ENCODE peak calls at places on chromosomes 12 and 14, in eight cellular contexts. One of them, this sample, is unnamed. For H3K4me1 and H3K36me3, the result is how much of the 10 kb centered on the place peaks cover.

GRCh38 chr12:75964150-75964549 is 67.4 kb downstream of the PHLDA1 start:
- DNase-seq in testis: peak
- DNase-seq in pancreas: no peak
- DNase-seq in mesenchymal stem cell: no peak
- DNase-seq in BE2C: no peak
- DNase-seq in psoas muscle: no peak
- DNase-seq in mesendoderm: no peak
- DNase-seq in effector memory CD4-positive, alpha-beta T cell: no peak
- DNase-seq in this sample: peak

GRCh38 chr12:48379784-48380183 is 29.1 kb upstream of the ZNF641 start:
- DNase-seq in testis: no peak
- DNase-seq in pancreas: no peak
- DNase-seq in mesenchymal stem cell: no peak
- DNase-seq in BE2C: no peak
- DNase-seq in psoas muscle: no peak
- DNase-seq in mesendoderm: no peak
- DNase-seq in effector memory CD4-positive, alpha-beta T cell: no peak
- DNase-seq in this sample: no peak

GRCh38 chr12:38771871-38772270 is 133.5 kb downstream of the CPNE8 start:
- DNase-seq in testis: no peak
- DNase-seq in pancreas: no peak
- DNase-seq in mesenchymal stem cell: peak
- DNase-seq in BE2C: no peak
- DNase-seq in psoas muscle: no peak
- DNase-seq in mesendoderm: no peak
- DNase-seq in effector memory CD4-positive, alpha-beta T cell: no peak
- DNase-seq in this sample: no peak

GRCh38 chr12:50533971-50534370 is 29.2 kb downstream of the DIP2B start:
- DNase-seq in testis: no peak
- DNase-seq in pancreas: no peak
- DNase-seq in mesenchymal stem cell: peak
- DNase-seq in BE2C: no peak
- DNase-seq in psoas muscle: no peak
- DNase-seq in mesendoderm: no peak
- DNase-seq in effector memory CD4-positive, alpha-beta T cell: no peak
- DNase-seq in this sample: no peak

GRCh38 chr14:92680781-92681650 is 67.4 kb downstream of the LGMN start:
- DNase-seq in testis: peak
- DNase-seq in pancreas: peak
- DNase-seq in mesenchymal stem cell: peak
- DNase-seq in BE2C: peak
- DNase-seq in psoas muscle: peak
- DNase-seq in mesendoderm: peak
- DNase-seq in effector memory CD4-positive, alpha-beta T cell: peak
- DNase-seq in this sample: peak

GRCh38 chr14:104320611-104321086 is 182.3 kb downstream of the KIF26A start:
- DNase-seq in testis: no peak
- DNase-seq in pancreas: no peak
- DNase-seq in mesenchymal stem cell: no peak
- DNase-seq in BE2C: no peak
- DNase-seq in psoas muscle: no peak
- DNase-seq in mesendoderm: no peak
- DNase-seq in effector memory CD4-positive, alpha-beta T cell: no peak
- DNase-seq in this sample: peak

GRCh38 chr14:104244221-104245011 is 106.0 kb downstream of the KIF26A start:
- DNase-seq in testis: no peak
- DNase-seq in pancreas: no peak
- DNase-seq in mesenchymal stem cell: no peak
- DNase-seq in BE2C: no peak
- DNase-seq in psoas muscle: no peak
- DNase-seq in mesendoderm: no peak
- DNase-seq in effector memory CD4-positive, alpha-beta T cell: no peak
- DNase-seq in this sample: no peak

GRCh38 chr12:118790578-118790977 is 190.8 kb upstream of the SRRM4 start:
- DNase-seq in testis: no peak
- DNase-seq in pancreas: no peak
- DNase-seq in mesenchymal stem cell: no peak
- DNase-seq in BE2C: no peak
- DNase-seq in psoas muscle: no peak
- DNase-seq in mesendoderm: no peak
- DNase-seq in effector memory CD4-positive, alpha-beta T cell: no peak
- DNase-seq in this sample: no peak

GRCh38 chr14:103861413-103862392 is 14.3 kb upstream of the PPP1R13B start:
- DNase-seq in testis: peak
- DNase-seq in pancreas: peak
- DNase-seq in mesenchymal stem cell: no peak
- DNase-seq in BE2C: no peak
- DNase-seq in psoas muscle: no peak
- DNase-seq in mesendoderm: no peak
- DNase-seq in effector memory CD4-positive, alpha-beta T cell: no peak
- DNase-seq in this sample: peak

GRCh38 chr12:110670161-110670701 is 18.7 kb downstream of the HVCN1 start:
- DNase-seq in testis: no peak
- DNase-seq in pancreas: no peak
- DNase-seq in mesenchymal stem cell: no peak
- DNase-seq in BE2C: no peak
- DNase-seq in psoas muscle: no peak
- DNase-seq in mesendoderm: no peak
- DNase-seq in effector memory CD4-positive, alpha-beta T cell: no peak
- DNase-seq in this sample: no peak

GRCh38 chr12:110669193-110669502 is 19.8 kb downstream of the HVCN1 start:
- DNase-seq in testis: no peak
- DNase-seq in pancreas: no peak
- DNase-seq in mesenchymal stem cell: no peak
- DNase-seq in BE2C: no peak
- DNase-seq in psoas muscle: no peak
- DNase-seq in mesendoderm: no peak
- DNase-seq in effector memory CD4-positive, alpha-beta T cell: no peak
- DNase-seq in this sample: no peak

GRCh38 chr12:110666892-110667291 is 22.0 kb downstream of the HVCN1 start:
- DNase-seq in testis: no peak
- DNase-seq in pancreas: no peak
- DNase-seq in mesenchymal stem cell: no peak
- DNase-seq in BE2C: no peak
- DNase-seq in psoas muscle: no peak
- DNase-seq in mesendoderm: no peak
- DNase-seq in effector memory CD4-positive, alpha-beta T cell: no peak
- DNase-seq in this sample: no peak

GRCh38 chr12:110668480-110669192 is 20.3 kb downstream of the HVCN1 start:
- DNase-seq in testis: no peak
- DNase-seq in pancreas: no peak
- DNase-seq in mesenchymal stem cell: no peak
- DNase-seq in BE2C: no peak
- DNase-seq in psoas muscle: no peak
- DNase-seq in mesendoderm: no peak
- DNase-seq in effector memory CD4-positive, alpha-beta T cell: no peak
- DNase-seq in this sample: no peak

DNA sequence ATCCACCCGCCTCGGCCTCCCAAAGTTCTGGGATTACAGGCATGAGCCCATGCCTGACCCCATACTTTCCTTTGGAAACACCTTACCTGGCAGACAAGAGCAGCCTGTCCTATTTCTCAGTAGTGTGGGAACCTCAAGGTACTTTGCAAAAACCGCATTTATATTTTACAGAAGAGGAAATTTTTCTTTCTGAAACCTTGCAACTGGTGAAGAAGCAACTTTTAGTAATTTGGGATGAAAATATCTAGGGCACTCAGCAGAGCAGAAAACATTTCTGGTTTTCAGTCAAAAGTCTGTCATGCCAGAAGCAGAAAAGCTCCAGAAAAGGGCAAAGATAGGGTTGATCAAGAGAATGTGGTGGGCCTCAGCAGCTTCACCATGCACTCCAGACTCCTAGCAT is 21.2 kb downstream of the HVCN1 start:
- DNase-seq in testis: no peak
- DNase-seq in pancreas: no peak
- DNase-seq in mesenchymal stem cell: no peak
- DNase-seq in BE2C: no peak
- DNase-seq in psoas muscle: no peak
- DNase-seq in mesendoderm: no peak
- DNase-seq in effector memory CD4-positive, alpha-beta T cell: no peak
- DNase-seq in this sample: no peak
- H3K4me1 ChIP-seq in testis: under half
- H3K4me1 ChIP-seq in pancreas: under half
- H3K4me1 ChIP-seq in mesenchymal stem cell: under half
- H3K4me1 ChIP-seq in BE2C: under half
- H3K4me1 ChIP-seq in psoas muscle: under half
- H3K4me1 ChIP-seq in mesendoderm: under half
- H3K4me1 ChIP-seq in effector memory CD4-positive, alpha-beta T cell: under half
- H3K4me1 ChIP-seq in this sample: under half

DNA sequence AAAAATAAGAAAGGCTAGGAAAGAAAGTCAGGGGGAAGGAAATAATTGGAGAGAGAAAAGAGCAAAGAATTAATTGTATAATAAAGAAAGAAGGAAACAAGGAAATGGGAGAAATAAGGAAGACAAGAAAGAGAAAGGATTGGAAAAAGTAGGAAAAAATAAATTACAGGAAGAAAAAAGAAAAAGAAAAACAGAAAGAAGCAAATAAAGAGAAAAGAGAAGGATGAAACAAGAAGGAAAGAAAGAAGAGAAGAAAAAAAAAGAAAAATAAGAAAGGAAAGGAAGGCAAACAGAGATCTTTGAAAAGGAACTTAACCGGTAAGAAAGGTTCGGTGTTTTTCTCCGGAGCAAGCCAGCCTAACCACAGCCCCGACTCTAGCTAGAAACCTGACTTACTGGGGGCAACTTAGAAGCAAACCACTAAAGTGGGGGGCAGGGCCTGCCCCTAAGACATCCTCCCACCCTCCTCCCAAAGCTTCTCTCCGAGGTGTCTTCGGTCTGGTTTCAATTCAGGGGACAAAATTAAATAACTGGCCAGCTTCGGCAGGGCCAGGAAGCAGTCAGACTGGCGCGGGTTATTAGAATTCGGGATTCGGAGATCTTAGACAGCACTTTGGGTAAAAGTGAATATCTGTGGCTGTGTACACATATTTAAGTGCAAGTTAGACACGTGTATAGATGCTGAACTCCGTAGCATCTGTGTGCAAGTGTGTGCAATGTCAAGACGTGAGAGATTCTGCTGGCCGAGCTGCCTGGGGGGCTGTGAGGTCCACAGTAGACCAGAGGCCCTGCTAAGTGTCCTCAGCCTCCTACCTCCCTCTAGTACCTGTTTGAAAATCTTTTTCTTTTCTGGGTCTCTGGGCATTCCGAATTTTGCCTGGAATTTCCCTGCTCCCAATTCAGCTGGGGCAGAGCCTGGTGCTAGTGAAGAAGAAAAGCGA is 4.2 kb upstream of the HOXC10 start:
- DNase-seq in testis: no peak
- DNase-seq in pancreas: no peak
- DNase-seq in mesenchymal stem cell: no peak
- DNase-seq in BE2C: no peak
- DNase-seq in psoas muscle: no peak
- DNase-seq in mesendoderm: no peak
- DNase-seq in effector memory CD4-positive, alpha-beta T cell: no peak
- DNase-seq in this sample: no peak
- H3K4me3 ChIP-seq in testis: no peak
- H3K4me3 ChIP-seq in pancreas: no peak
- H3K4me3 ChIP-seq in mesenchymal stem cell: peak
- H3K4me3 ChIP-seq in BE2C: no peak
- H3K4me3 ChIP-seq in psoas muscle: peak
- H3K4me3 ChIP-seq in mesendoderm: no peak
- H3K4me3 ChIP-seq in effector memory CD4-positive, alpha-beta T cell: no peak
- H3K4me3 ChIP-seq in this sample: no peak

DNA sequence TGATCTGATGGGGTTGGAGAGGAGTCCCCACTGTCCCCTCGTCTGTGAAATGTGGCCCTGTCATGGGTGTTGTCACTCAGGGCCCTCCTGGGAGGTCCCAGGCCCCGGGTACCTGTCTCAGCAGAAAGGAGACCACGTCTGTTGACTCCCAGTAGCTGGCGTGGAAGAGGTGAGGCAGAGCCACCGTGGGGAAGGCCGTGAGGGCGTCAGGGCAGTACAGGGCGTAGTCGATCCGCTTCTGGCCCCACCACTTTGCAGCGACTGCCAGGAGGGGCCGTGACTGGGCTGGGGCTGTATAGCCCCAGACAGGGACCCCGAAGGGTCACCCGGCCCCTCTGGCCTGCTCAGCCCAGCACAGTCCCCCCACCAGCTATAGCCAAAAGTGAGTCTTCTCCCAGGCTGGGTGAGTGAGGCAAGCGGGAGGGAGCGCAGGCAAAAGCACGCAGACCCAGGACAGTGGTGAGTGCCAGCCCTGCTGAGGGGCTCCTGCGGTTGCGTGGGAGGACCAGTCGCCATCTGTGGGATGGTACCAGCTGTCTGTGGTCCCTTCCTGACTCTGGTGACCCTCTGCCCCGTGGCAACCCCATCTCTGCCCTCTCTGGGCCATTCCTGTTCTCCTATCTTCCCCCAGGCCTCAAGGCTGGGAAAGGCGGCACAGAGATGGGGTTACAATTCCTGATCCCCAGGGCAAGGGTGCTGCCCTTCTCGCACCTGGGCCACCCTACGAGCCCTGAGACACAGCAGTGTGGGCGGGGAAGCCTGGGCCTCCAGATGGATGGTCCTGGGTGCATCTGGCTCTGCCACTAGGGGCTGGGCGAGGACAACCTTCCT is 8.3 kb downstream of the ARL6IP4 start:
- DNase-seq in testis: no peak
- DNase-seq in pancreas: no peak
- DNase-seq in mesenchymal stem cell: no peak
- DNase-seq in BE2C: no peak
- DNase-seq in psoas muscle: no peak
- DNase-seq in mesendoderm: peak
- DNase-seq in effector memory CD4-positive, alpha-beta T cell: no peak
- DNase-seq in this sample: no peak
- H3K36me3 ChIP-seq in testis: under half
- H3K36me3 ChIP-seq in pancreas: under half
- H3K36me3 ChIP-seq in mesenchymal stem cell: half or more
- H3K36me3 ChIP-seq in BE2C: under half
- H3K36me3 ChIP-seq in psoas muscle: under half
- H3K36me3 ChIP-seq in mesendoderm: under half
- H3K36me3 ChIP-seq in effector memory CD4-positive, alpha-beta T cell: under half
- H3K36me3 ChIP-seq in this sample: under half

GRCh38 chr12:55718020-55718419 is 2.2 kb upstream of the RDH5 start:
- DNase-seq in testis: peak
- DNase-seq in pancreas: no peak
- DNase-seq in mesenchymal stem cell: no peak
- DNase-seq in BE2C: no peak
- DNase-seq in psoas muscle: peak
- DNase-seq in mesendoderm: peak
- DNase-seq in effector memory CD4-positive, alpha-beta T cell: no peak
- DNase-seq in this sample: peak

GRCh38 chr12:55717397-55718007 is 1.7 kb downstream of the BLOC1S1 start:
- DNase-seq in testis: no peak
- DNase-seq in pancreas: no peak
- DNase-seq in mesenchymal stem cell: peak
- DNase-seq in BE2C: no peak
- DNase-seq in psoas muscle: peak
- DNase-seq in mesendoderm: peak
- DNase-seq in effector memory CD4-positive, alpha-beta T cell: no peak
- DNase-seq in this sample: no peak

GRCh38 chr12:55719371-55719770 is 822 bp upstream of the RDH5 start:
- DNase-seq in testis: no peak
- DNase-seq in pancreas: no peak
- DNase-seq in mesenchymal stem cell: no peak
- DNase-seq in BE2C: no peak
- DNase-seq in psoas muscle: peak
- DNase-seq in mesendoderm: no peak
- DNase-seq in effector memory CD4-positive, alpha-beta T cell: no peak
- DNase-seq in this sample: peak

GRCh38 chr12:55720071-55720564 is at the start of gene RDH5:
- DNase-seq in testis: peak
- DNase-seq in pancreas: no peak
- DNase-seq in mesenchymal stem cell: no peak
- DNase-seq in BE2C: no peak
- DNase-seq in psoas muscle: peak
- DNase-seq in mesendoderm: no peak
- DNase-seq in effector memory CD4-positive, alpha-beta T cell: no peak
- DNase-seq in this sample: peak

GRCh38 chr12:55718650-55719275 is 1.4 kb upstream of the RDH5 start:
- DNase-seq in testis: no peak
- DNase-seq in pancreas: no peak
- DNase-seq in mesenchymal stem cell: no peak
- DNase-seq in BE2C: no peak
- DNase-seq in psoas muscle: peak
- DNase-seq in mesendoderm: no peak
- DNase-seq in effector memory CD4-positive, alpha-beta T cell: no peak
- DNase-seq in this sample: no peak
- H3K4me1 ChIP-seq in testis: half or more
- H3K4me1 ChIP-seq in pancreas: under half
- H3K4me1 ChIP-seq in mesenchymal stem cell: under half
- H3K4me1 ChIP-seq in BE2C: under half
- H3K4me1 ChIP-seq in psoas muscle: half or more
- H3K4me1 ChIP-seq in mesendoderm: under half
- H3K4me1 ChIP-seq in effector memory CD4-positive, alpha-beta T cell: under half
- H3K4me1 ChIP-seq in this sample: half or more